ENCODE peak calls at places on chromosomes 13 and 19, in four cellular contexts. I is GM23338, J is SK-N-SH, U is stomach. M is an unnamed sample.
A peak's percentile ranks its signal among the peaks of the same experiment; 100 is the strongest.

GRCh38 chr13:75399168-75399878 is 82.6 kb downstream of the TBC1D4 start:
- DNase-seq in J (no peak), I (no peak), U (no peak), M (no peak)

GRCh38 chr13:44088409-44088808 is 208.7 kb downstream of the LACC1 start:
- DNase-seq in J (no peak), U (no peak), I (no peak), M (no peak)

GRCh38 chr13:112812306-112813034 is 122.6 kb downstream of the ATP11A start:
- DNase-seq in I (no peak), J (no peak), U (peak; percentile 18), M (no peak)

GRCh38 chr13:40152145-40152544 is 496.7 kb downstream of the COG6 start:
- DNase-seq in U (no peak), J (no peak), I (no peak), M (no peak)

GRCh38 chr19:18789883-18790565 is 1.1 kb downstream of the COMP start:
- DNase-seq in J (peak; percentile 69), I (peak; percentile 84), U (no peak), M (peak; percentile 44)

GRCh38 chr19:30161770-30162169 is 210.4 kb upstream of the ZNF536 start:
- DNase-seq in U (no peak), I (no peak), J (no peak), M (no peak)

GRCh38 chr19:30131246-30131645 is 189.2 kb downstream of the URI1 start:
- DNase-seq in J (no peak), U (no peak), I (no peak), M (no peak)

GRCh38 chr19:40502647-40503046 is 35.8 kb downstream of the SPTBN4 start:
- DNase-seq in J (no peak), U (peak; percentile 55), I (peak; percentile 71), M (no peak)

GRCh38 chr13:93045836-93046235 is 180.8 kb upstream of the GPC6 start:
- DNase-seq in J (no peak), U (no peak), I (no peak), M (no peak)

GRCh38 chr19:52336976-52337375 is 933 bp downstream of the ZNF610 start:
- DNase-seq in U (no peak), I (peak; percentile 30), J (peak; percentile 45), M (peak; percentile 26)

GRCh38 chr19:18830488-18830887 is 1.3 kb upstream of the UPF1 start:
- DNase-seq in I (no peak), U (no peak), J (no peak), M (no peak)

GRCh38 chr13:99796175-99796819 is 175.3 kb downstream of the ZIC5 start:
- DNase-seq in I (peak; percentile 94), U (no peak), J (no peak), M (peak; percentile 25)

GRCh38 chr19:38917921-38918491 is 6.0 kb upstream of the CCER2 start:
- DNase-seq in J (peak; percentile 65), U (no peak), I (peak; percentile 36), M (no peak)

DNA sequence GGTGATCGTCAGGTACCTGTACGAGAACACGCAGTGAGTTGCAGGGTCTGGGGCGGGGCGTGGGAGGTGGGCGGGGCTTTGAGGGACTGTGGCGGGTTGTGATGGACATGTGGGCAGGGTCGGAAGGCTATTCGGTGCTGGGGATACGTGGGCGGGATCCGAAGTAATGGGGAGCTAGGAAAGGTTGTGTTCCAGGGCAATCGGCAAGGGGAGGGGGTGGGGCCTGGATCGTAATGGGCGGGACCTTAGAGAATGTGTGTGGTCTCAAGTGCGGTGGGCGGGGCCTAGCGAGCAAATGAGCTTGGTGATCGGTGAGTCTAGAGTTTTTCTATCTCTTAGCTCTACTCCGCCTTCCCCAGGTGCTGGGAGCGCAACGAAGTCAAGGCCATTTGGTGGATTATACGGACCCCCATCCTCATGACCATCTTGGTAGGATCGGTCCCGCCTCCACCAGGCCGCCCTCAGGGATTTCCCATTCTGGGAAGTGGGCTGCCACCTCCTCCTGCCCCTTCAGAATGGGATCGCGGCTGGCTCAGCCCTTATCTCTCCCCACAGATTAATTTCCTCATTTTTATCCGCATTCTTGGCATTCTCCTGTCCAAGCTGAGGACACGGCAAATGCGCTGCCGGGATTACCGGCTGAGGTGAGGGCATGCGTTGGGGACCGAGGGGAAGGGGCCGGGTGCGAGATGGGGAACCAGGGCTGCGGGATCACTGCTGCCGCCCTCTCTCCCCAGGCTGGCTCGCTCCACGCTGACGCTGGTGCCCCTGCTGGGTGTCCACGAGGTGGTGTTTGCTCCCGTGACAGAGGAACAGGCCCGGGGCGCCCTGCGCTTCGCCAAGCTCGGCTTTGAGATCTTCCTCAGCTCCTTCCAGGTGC is 9.6 kb downstream of the GIPR start:
- DNase-seq in J (peak; percentile 96), U (peak; percentile 97), I (peak; percentile 100), M (no peak)
- TF ChIP-seq CTCF in J (peak; percentile 23), U (no peak), I (peak; percentile 20), M (peak; percentile 51)

DNA sequence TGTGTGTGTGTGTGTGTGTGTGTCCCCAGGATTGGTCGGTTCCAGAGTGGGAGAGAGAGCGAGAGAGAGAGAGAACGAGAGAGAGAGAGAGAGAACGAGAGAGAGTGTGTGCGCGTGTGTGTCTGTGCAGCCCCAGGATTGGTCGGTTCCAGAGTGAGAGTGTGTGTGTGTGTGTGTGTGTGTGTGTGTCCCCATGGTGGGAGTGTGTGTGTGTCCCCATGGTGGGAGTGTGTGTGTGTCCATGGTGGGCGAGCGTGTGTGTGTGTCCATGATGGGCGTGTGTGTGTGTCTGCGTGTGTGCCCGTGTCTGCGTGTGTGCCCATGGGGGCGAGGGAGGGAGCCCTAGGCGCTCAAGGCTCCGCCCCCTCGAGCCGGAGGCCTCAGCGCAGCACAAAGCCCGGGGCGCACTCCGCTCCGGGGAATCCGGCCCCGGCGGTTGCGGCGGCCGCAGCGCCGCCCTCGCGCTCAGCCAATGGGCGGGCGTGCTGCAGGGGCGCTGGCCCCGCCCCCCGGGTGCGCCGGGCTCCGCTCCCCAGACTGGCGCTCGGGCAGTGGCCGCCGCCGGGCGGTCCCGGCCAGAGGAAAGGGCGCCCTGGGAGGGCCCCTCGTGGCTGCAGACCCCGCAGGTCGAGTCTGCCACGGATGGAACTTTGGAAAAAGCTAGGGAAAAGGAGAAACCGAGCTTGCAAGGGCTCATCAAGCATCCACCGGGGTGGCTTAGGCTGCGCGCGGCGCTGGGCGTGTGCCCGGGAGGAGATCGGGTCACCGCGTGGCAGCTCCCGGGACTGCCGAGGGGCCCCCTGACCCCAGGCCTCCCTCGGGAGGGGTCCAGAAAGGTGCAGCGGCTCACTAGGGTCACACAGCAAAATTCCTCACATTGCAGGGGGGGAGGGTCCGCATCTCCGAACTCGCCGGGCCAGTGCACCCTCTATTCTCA is 96.2 kb downstream of the INSR start:
- DNase-seq in I (peak; percentile 94), J (peak; percentile 97), U (peak; percentile 95), M (peak; percentile 90)
- TF ChIP-seq POLR2AphosphoS5 in I (peak; percentile 78), J (peak; percentile 70), U (peak; percentile 66), M (peak; percentile 17)

GRCh38 chr19:566844-567243 is 5.6 kb upstream of the BSG start:
- DNase-seq in J (no peak), I (no peak), U (no peak), M (no peak)

GRCh38 chr19:570315-570714 is 2.1 kb upstream of the BSG start:
- DNase-seq in U (no peak), J (peak; percentile 73), I (no peak), M (no peak)

GRCh38 chr19:571127-571974 is 1.0 kb upstream of the BSG start:
- DNase-seq in I (peak; percentile 77), J (no peak), U (peak; percentile 43), M (peak; percentile 84)

GRCh38 chr19:567296-567900 is 5.0 kb upstream of the BSG start:
- DNase-seq in J (no peak), I (peak; percentile 0), U (no peak), M (no peak)

GRCh38 chr19:566403-566802 is 6.0 kb upstream of the BSG start:
- DNase-seq in J (peak; percentile 68), U (no peak), I (peak; percentile 25), M (peak; percentile 99)
- H3K27ac ChIP-seq in J (no peak overlapping the region), U (no peak overlapping the region), I (no peak overlapping the region), M (peak overlapping the region; percentile 76)

GRCh38 chr13:31827707-31828106 is 88.4 kb downstream of the RXFP2 start:
- DNase-seq in I (no peak), J (no peak), U (no peak), M (no peak)

DNA sequence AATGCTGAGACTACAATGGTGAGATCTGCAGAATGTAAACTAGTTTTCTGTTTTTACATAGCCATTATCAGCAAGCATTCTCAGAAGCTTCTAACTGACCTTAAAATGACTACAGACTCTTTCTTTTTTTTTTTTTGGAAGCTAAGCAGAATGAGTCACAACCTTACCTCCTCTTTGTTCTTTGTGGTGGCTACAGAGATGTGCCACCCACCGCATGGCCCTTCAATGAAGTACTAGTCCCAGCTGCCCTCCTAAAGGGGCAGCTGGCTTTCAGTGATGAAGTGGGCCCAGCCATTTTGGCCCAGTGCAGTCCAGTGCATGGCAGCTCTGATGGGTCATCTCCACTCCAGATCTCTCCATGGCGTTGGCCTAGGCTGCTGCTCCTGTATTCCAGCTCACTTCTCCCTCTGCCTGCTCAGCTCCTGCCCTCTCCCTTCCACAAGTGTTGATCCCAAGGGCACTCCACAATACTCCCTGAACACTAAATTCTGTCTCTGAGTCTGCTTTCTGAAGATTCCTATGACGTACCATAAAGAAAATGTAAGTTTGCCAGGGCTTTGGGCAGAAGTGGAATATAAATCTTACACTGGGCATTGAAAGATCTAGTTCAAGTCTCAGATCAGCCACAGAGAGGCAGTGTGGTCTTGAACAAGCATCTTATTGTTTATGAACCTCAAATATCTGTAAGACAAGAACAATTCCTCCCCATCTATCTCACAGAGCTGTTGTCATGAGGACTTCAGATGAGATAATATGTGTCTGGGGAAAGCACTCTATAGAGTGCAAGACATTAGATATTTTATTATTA is 85.6 kb downstream of the RXFP2 start:
- DNase-seq in I (no peak), U (no peak), J (no peak), M (peak; percentile 41)
- TF ChIP-seq CTCF in I (peak; percentile 48), U (no peak), J (peak; percentile 32), M (peak; percentile 2)

GRCh38 chr19:48925240-48925843 is 8.2 kb upstream of the DHDH start:
- DNase-seq in I (no peak), U (no peak), J (no peak), M (no peak)

GRCh38 chr19:48922548-48923490 is 10.7 kb upstream of the DHDH start:
- DNase-seq in I (no peak), J (no peak), U (no peak), M (no peak)

GRCh38 chr19:48926909-48927308 is 6.6 kb upstream of the DHDH start:
- DNase-seq in I (no peak), J (no peak), U (peak; percentile 64), M (no peak)

GRCh38 chr19:48933382-48933932 is at the start of gene DHDH:
- DNase-seq in J (peak; percentile 87), I (peak; percentile 100), U (peak; percentile 94), M (peak; percentile 64)

GRCh38 chr19:48928164-48929005 is 5.1 kb upstream of the DHDH start:
- DNase-seq in I (no peak), J (no peak), U (peak; percentile 82), M (no peak)
- TF ChIP-seq POLR2AphosphoS5 in I (no peak), J (no peak), U (peak; percentile 79), M (no peak)